ENCODE peak calls at places on chromosome 9, in four cellular contexts. J, F, I and G are unnamed samples.

GRCh38 chr9:90659626-90660364 is 17.2 kb upstream of the DIRAS2 start:
- DNase-seq in J (peak), F (no peak), I (peak), G (no peak)

GRCh38 chr9:102867488-102867887 is 127.6 kb upstream of the CYLC2 start:
- DNase-seq in F (no peak), I (peak), J (no peak), G (no peak)

GRCh38 chr9:82805027-82805426 is 257.9 kb downstream of the RASEF start:
- DNase-seq in F (no peak), I (no peak), J (no peak), G (no peak)

GRCh38 chr9:133048595-133048994 is 13.2 kb upstream of the CEL start:
- DNase-seq in J (peak), I (peak), F (peak), G (no peak)

GRCh38 chr9:21165516-21165915 is 944 bp downstream of the IFNA21 start:
- DNase-seq in J (no peak), F (no peak), I (no peak), G (no peak)

GRCh38 chr9:89427621-89428221 is 70.2 kb downstream of the SEMA4D start:
- DNase-seq in F (no peak), J (peak), I (no peak), G (no peak)

GRCh38 chr9:87863882-87864465 is 18.7 kb upstream of the SPATA31E1 start:
- DNase-seq in F (no peak), J (no peak), I (no peak), G (no peak)

GRCh38 chr9:100206899-100207298 is 107.9 kb downstream of the INVS start:
- DNase-seq in F (no peak), I (peak), J (peak), G (no peak)

GRCh38 chr9:7154003-7154619 is 396.3 kb downstream of the KDM4C start:
- DNase-seq in F (no peak), I (no peak), J (no peak), G (no peak)

GRCh38 chr9:27367175-27367798 is 70.3 kb upstream of the EQTN start:
- DNase-seq in F (no peak), J (no peak), I (no peak), G (peak)

GRCh38 chr9:116337015-116337414 is 183.4 kb downstream of the PAPPA start:
- DNase-seq in F (no peak), I (no peak), J (peak), G (no peak)

GRCh38 chr9:127159949-127160610 is 37.6 kb upstream of the ANGPTL2 start:
- DNase-seq in J (no peak), I (no peak), F (no peak), G (no peak)

GRCh38 chr9:70466976-70467551 is 52.6 kb upstream of the KLF9 start:
- DNase-seq in F (no peak), I (peak), J (peak), G (no peak)

GRCh38 chr9:2087500-2088313 is 72.6 kb downstream of the SMARCA2 start:
- DNase-seq in F (peak), I (peak), J (peak), G (peak)
- TF ChIP-seq FOS in F (no peak), I (no peak), J (no peak), G (no peak)

DNA sequence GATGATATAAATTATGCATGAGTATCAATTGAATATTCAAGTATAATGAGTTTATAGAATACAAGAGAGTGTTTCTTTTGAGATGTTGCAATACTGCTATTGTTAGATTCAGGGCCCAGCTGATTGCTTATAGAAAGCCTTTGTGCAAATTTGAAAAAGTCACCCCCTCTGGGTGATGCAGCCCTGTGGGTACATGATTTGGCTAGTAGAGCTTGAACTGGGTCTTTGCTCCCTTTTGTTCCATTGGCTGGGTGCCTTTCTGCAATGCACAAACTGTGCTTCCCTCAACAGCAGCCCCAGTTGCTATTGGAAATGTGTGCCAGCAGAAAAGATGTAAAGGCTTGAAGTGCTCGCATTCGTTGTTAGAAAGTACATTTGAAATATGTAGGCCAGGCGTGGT is 61.8 kb upstream of the CEMIP2 start:
- DNase-seq in I (no peak), J (no peak), F (no peak), G (no peak)
- TF ChIP-seq FOS in I (no peak), J (no peak), F (no peak), G (no peak)

GRCh38 chr9:78021692-78022091 is 9.9 kb downstream of the GNAQ start:
- DNase-seq in J (no peak), I (peak), F (no peak), G (no peak)
- TF ChIP-seq FOS in J (no peak), I (no peak), F (no peak), G (no peak)

DNA sequence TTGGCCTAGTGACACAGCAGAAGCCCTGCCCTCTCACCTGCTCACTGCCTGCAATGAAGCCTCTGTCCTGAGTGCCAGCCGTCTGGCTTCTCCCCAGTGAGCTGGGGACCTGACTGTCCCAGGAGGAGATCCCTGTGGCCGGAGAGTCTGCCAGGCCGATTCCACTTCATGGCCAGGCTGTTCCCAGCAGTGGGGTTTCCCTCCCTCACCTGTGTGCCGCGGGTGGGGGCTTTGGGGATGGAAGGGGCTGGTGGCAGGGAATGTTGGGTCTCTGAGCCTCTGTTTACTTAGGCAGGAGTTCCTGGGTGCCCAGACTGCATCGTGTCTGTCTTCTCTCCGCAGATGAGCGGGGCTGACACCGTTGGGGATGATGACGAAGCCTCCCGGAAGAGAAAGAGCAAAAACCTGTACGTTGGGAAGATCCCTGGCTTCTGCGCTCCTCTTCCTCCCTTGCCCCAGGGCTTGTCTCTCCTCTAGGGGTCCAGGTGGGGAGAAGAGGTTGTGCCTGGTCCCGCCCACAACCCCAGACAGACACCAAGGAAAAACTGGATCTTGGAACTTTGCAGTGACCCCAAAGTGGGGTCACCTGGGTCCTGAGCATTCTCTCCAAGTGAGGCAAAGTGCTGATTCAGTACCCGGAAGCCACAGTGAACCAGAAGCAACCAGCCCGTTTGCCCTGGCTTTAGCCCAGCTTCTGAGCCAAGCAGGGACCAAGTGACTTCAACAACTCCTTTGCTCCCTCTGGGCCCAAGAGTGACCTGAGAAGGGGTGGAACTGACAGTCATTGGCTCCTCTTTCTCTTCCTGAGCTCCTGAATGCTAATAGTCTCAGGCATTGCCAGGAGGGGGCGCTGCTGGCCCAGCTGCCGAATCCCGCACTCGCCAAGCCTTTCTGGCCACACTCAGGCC is 127.7 kb downstream of the RGS3 start:
- DNase-seq in F (peak), J (peak), I (peak), G (no peak)
- TF ChIP-seq FOS in F (no peak), J (no peak), I (no peak), G (no peak)

GRCh38 chr9:15372385-15373200 is 50.1 kb upstream of the SNAPC3 start:
- DNase-seq in F (no peak), J (no peak), I (no peak), G (no peak)

GRCh38 chr9:15373881-15374280 is 48.8 kb upstream of the SNAPC3 start:
- DNase-seq in I (no peak), F (no peak), J (peak), G (no peak)

GRCh38 chr9:15373201-15373530 is 49.5 kb upstream of the SNAPC3 start:
- DNase-seq in J (peak), F (no peak), I (no peak), G (no peak)

GRCh38 chr9:15374825-15375224 is 47.9 kb upstream of the SNAPC3 start:
- DNase-seq in I (no peak), J (no peak), F (no peak), G (no peak)

DNA sequence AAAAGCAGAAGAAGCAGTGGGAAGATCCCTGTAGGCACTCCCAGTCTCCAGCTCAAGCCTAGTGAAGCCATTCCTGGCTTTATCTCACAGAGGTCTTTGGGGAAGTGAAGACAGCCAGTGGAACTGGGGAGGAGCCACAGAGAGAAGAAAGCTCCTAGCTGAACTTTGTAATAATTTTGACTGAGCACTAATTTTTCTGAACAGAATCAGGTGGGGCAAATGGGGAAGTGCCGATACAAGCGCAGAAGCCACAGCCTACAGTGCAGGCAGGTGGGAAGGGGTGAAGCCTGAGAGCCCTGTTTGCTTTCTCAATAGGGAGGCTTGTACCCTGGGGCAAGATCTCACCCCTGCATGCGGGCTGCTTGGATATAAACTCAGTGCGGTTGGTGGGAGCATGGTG is 48.4 kb upstream of the SNAPC3 start:
- DNase-seq in J (no peak), I (no peak), F (no peak), G (no peak)
- TF ChIP-seq FOS in J (no peak), I (no peak), F (no peak), G (no peak)

GRCh38 chr9:76390656-76391055 is 3.6 kb downstream of the RFK start:
- DNase-seq in I (peak), F (no peak), J (no peak), G (no peak)
- TF ChIP-seq FOS in I (no peak), F (no peak), J (no peak), G (no peak)

GRCh38 chr9:122206118-122207046 is 22.4 kb downstream of the LHX6 start:
- DNase-seq in J (peak), F (no peak), I (no peak), G (no peak)
- TF ChIP-seq FOS in J (no peak), F (no peak), I (no peak), G (no peak)